ENCODE peak calls at places on chromosomes 6 and 20, in four cellular contexts. C, U, R and G are unnamed samples.

GRCh38 chr6:20835315-20836010 is 301.2 kb downstream of the CDKAL1 start:
- DNase-seq in U (no peak), R (no peak), C (no peak), G (no peak)

GRCh38 chr20:11063459-11063858 is 389.7 kb upstream of the JAG1 start:
- DNase-seq in R (no peak), C (no peak), U (no peak), G (no peak)

GRCh38 chr20:50762045-50762422 is 30.7 kb downstream of the PARD6B start:
- DNase-seq in U (peak), C (peak), R (peak), G (no peak)

GRCh38 chr20:61387204-61387958 is 135.3 kb downstream of the CDH4 start:
- DNase-seq in C (peak), R (no peak), U (peak), G (no peak)

GRCh38 chr6:16129623-16130243 is 847 bp downstream of the MYLIP start:
- DNase-seq in R (peak), U (peak), C (no peak), G (peak)

GRCh38 chr6:324116-324728 is 31.9 kb downstream of the DUSP22 start:
- DNase-seq in U (no peak), C (no peak), R (peak), G (no peak)

GRCh38 chr20:25223179-25223661 is 24.7 kb upstream of the PYGB start:
- DNase-seq in U (peak), C (peak), R (no peak), G (no peak)

GRCh38 chr20:371755-372542 is 8.6 kb upstream of the TRIB3 start:
- DNase-seq in U (peak), C (peak), R (peak), G (peak)

GRCh38 chr20:63744574-63745423 is 5.2 kb downstream of the SLC2A4RG start:
- DNase-seq in R (peak), U (no peak), C (no peak), G (no peak)

GRCh38 chr20:4820833-4821518 is 99.3 kb downstream of the PRND start:
- DNase-seq in C (peak), U (peak), R (no peak), G (no peak)

GRCh38 chr6:105112577-105112976 is 67.2 kb downstream of the POPDC3 start:
- DNase-seq in C (peak), U (peak), R (no peak), G (no peak)

GRCh38 chr6:101195581-101195980 is 197.9 kb upstream of the GRIK2 start:
- DNase-seq in U (no peak), R (no peak), C (peak), G (no peak)

GRCh38 chr20:48384147-48384818 is 443.5 kb downstream of the PREX1 start:
- DNase-seq in R (no peak), U (peak), C (no peak), G (no peak)

GRCh38 chr6:105757512-105758200 is 328.5 kb upstream of the PRDM1 start:
- DNase-seq in R (no peak), C (no peak), U (no peak), G (no peak)

GRCh38 chr6:34476941-34477340 is 11.1 kb downstream of the PACSIN1 start:
- DNase-seq in C (no peak), U (no peak), R (no peak), G (no peak)

GRCh38 chr20:54645445-54646155 is 170.2 kb downstream of the DOK5 start:
- DNase-seq in C (no peak), R (no peak), U (no peak), G (no peak)

GRCh38 chr20:10447028-10447427 is 11.9 kb downstream of the SLX4IP start:
- DNase-seq in R (no peak), U (peak), C (peak), G (peak)

GRCh38 chr6:43870660-43871061 is 100.7 kb downstream of the VEGFA start:
- DNase-seq in C (peak), U (peak), R (no peak), G (no peak)

GRCh38 chr6:946546-946945 is 253.6 kb upstream of the EXOC2 start:
- DNase-seq in R (no peak), U (peak), C (no peak), G (no peak)

GRCh38 chr6:143233563-143234285 is 173.0 kb downstream of the AIG1 start:
- DNase-seq in U (no peak), R (no peak), C (no peak), G (no peak)

GRCh38 chr20:47042464-47042863 is 147.8 kb downstream of the EYA2 start:
- DNase-seq in C (no peak), U (no peak), R (no peak), G (no peak)
- H3K4me3 ChIP-seq in C (no peak), U (no peak), R (no peak), G (no peak)

DNA sequence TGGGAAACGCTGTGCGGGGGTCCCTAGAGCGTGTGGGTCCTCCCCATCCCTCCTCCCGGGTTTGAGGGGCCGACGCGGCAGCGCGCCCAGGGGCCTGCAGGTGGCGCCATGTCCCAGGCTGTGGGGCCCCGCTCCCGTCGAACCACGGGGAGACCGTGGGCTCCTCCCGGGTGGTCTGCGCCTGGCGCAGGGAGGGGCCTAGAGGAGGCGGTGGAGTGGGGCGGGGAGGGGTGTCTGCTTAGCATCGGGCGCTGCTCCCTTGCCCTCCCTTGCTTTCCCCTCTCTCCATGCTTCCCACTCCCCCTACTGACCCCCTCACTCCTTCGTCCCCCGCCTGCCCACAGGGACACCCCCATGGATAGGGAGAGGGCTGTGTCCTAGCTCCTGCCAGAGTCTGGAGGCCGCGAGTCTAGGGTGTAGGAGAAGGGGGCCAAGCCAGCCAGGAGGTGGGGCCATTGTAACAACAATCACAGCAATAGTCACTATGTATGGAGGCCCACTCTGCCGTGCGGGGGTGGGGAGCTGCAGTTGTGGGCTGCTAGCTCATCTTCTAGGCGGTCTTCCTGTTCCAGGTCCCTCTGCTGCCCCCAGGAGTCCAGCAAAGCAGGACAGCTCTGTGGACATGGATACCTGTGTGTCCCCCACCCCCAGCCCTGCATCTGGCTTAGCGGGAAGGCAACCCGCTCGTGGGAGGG is 51.7 kb downstream of the CHMP4B start:
- DNase-seq in R (peak), U (peak), C (peak), G (peak)
- H3K4me3 ChIP-seq in R (peak), U (peak), C (peak), G (no peak)

DNA sequence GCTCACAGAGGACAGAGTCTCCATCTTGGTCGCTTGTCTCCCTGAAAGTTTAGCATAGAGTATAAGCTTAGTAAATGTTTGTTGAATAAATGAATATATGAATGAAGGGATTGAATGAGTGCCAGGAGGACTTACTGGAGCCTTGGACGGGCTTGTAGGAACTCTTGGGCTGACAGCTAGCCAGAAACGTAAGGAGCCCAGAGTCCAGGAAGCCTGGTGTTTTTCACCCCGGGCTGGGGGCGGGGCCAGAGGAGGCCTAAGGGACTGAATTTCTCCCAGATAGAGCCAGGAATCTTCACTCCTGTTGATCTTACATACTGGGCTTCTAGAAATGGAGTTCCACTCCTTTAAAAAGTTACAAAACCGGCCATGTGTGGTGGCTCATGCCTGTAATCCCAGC is 68.5 kb upstream of the SRSF6 start:
- DNase-seq in C (peak), R (peak), U (peak), G (no peak)
- H3K4me3 ChIP-seq in C (no peak), R (no peak), U (peak), G (no peak)

GRCh38 chr6:157020398-157021266 is 243.5 kb downstream of the ARID1B start:
- DNase-seq in C (peak), R (peak), U (peak), G (no peak)
- H3K4me3 ChIP-seq in C (peak), R (peak), U (peak), G (peak)

GRCh38 chr6:114154812-114155211 is 183.9 kb upstream of the HDAC2 start:
- DNase-seq in U (no peak), C (no peak), R (no peak), G (no peak)

GRCh38 chr6:114162691-114163090 is 180.1 kb downstream of the HS3ST5 start:
- DNase-seq in U (no peak), R (no peak), C (no peak), G (no peak)

GRCh38 chr6:114157848-114158247 is 185.0 kb downstream of the HS3ST5 start:
- DNase-seq in U (no peak), R (no peak), C (no peak), G (no peak)

GRCh38 chr6:114159727-114160126 is 183.1 kb downstream of the HS3ST5 start:
- DNase-seq in U (no peak), C (no peak), R (no peak), G (no peak)

DNA sequence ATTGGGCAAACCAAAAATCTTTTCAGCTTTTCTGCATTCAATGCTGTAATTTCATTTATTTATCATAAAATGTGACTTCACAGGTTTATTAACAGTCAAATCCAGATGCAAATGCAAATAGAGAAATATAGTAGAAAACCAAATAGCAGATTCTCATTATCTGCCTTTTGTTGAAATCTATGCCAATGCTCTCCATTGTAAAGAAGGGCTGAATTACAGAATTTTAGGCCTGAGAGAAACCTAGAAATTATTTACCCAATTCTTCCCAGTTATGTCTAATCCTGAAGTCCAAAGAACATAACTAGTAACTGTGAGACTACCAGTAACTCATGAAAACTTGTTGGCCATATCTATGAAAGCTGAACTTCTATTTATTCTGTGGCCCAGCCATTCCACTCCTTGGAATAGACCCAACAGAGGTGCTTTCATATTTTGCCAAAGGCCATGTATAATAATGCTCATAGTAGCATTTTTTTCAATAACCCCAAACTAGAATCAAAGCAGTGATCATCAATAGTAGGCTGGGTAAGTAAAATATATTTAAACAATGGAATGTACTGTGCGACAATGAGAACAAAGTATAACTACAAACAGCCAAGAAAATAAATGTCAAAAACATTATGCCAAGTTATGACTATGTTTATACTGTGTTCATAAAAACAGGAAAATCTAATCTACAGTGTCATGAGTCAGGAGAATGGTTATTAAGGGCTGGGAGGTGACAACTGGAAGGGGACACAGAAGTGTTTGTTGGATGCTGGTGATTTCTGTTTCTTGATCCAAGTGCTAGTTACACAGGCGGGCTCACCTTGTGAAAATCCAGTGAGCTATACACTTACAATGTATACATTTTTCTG is 183.8 kb downstream of the HS3ST5 start:
- DNase-seq in U (no peak), C (no peak), R (no peak), G (no peak)
- H3K4me3 ChIP-seq in U (no peak), C (no peak), R (no peak), G (no peak)